ENCODE peak calls at places on chromosome 13, in five cellular contexts. T is MM.1S, X is activated T-cell treated with anti-CD3 and anti-CD28 coated beads for 1 hour, N is AML-193, J is keratinocyte. L is an unnamed sample.

GRCh38 chr13:73870970-73871935 is 263.0 kb downstream of the KLF12 start:
- DNase-seq in T (no peak), N (no peak), J (no peak), X (no peak), L (no peak)

GRCh38 chr13:39370048-39370447 is 232.9 kb downstream of the LHFPL6 start:
- DNase-seq in N (no peak), T (no peak), J (no peak), X (no peak), L (no peak)

GRCh38 chr13:29993716-29994488 is 143.5 kb upstream of the UBL3 start:
- DNase-seq in N (no peak), T (no peak), X (no peak), J (no peak), L (peak)

GRCh38 chr13:109974354-109974753 is 188.0 kb upstream of the IRS2 start:
- DNase-seq in N (no peak), T (no peak), J (no peak), X (no peak), L (no peak)

GRCh38 chr13:97278395-97279078 is 56.4 kb downstream of the MBNL2 start:
- DNase-seq in N (no peak), X (no peak), J (no peak), T (no peak), L (no peak)

GRCh38 chr13:33953203-33953602 is 135.3 kb downstream of the RFC3 start:
- DNase-seq in J (no peak), T (no peak), X (no peak), N (no peak), L (no peak)

GRCh38 chr13:24208314-24208713 is 47.8 kb downstream of the SPATA13 start:
- DNase-seq in J (peak), N (no peak), T (no peak), X (no peak), L (no peak)

GRCh38 chr13:24165746-24166145 is 5.2 kb downstream of the SPATA13 start:
- DNase-seq in X (no peak), T (no peak), N (no peak), J (no peak), L (no peak)

GRCh38 chr13:97142452-97142851 is 79.7 kb upstream of the MBNL2 start:
- DNase-seq in N (no peak), J (no peak), X (no peak), T (no peak), L (no peak)

GRCh38 chr13:46759861-46760260 is 37.1 kb downstream of the ESD start:
- DNase-seq in N (peak), T (no peak), J (no peak), X (no peak), L (no peak)

GRCh38 chr13:94058821-94059360 is 420.6 kb downstream of the DCT start:
- DNase-seq in J (no peak), T (no peak), N (no peak), X (no peak), L (no peak)

GRCh38 chr13:111345682-111346081 is 25.2 kb downstream of the TEX29 start:
- DNase-seq in J (no peak), N (no peak), T (no peak), X (no peak), L (no peak)

GRCh38 chr13:79541426-79542049 is 60.6 kb downstream of the NDFIP2 start:
- DNase-seq in J (no peak), T (peak), N (peak), X (no peak), L (no peak)

GRCh38 chr13:31001647-31002046 is 69.2 kb downstream of the TEX26 start:
- DNase-seq in J (no peak), N (no peak), X (no peak), T (no peak), L (no peak)

L was measured in GDM1.